ENCODE peak calls at places on chromosome 6, in six cellular contexts. N is GM12878, F is T47D, C is K562, K is SK-N-SH, X is HepG2. Y is an unnamed sample.

GRCh38 chr6:111417181-111417585 is 65.8 kb downstream of the REV3L start:
- DNase-seq in K (peak), N (no peak), X (no peak), C (no peak), F (no peak), Y (no peak)

GRCh38 chr6:41469951-41470340 is 76.2 kb upstream of the FOXP4 start:
- DNase-seq in X (no peak), C (no peak), K (no peak), F (peak), N (no peak), Y (no peak)

GRCh38 chr6:152975204-152975915 is 7.5 kb downstream of the FBXO5 start:
- DNase-seq in F (no peak), N (no peak), C (no peak), K (no peak), X (no peak), Y (no peak)

GRCh38 chr6:165184192-165184979 is 125.0 kb downstream of the C6orf118 start:
- DNase-seq in F (no peak), K (no peak), X (no peak), N (no peak), C (no peak), Y (no peak)

GRCh38 chr6:10429638-10430427 is 15.0 kb upstream of the TFAP2A start:
- DNase-seq in F (peak), N (peak), C (peak), K (peak), X (peak), Y (no peak)

GRCh38 chr6:134058622-134059366 is 6.4 kb upstream of the SLC2A12 start:
- DNase-seq in F (no peak), X (no peak), K (no peak), N (no peak), C (no peak), Y (no peak)

GRCh38 chr6:156589281-156589680 is 187.9 kb upstream of the ARID1B start:
- DNase-seq in C (no peak), F (no peak), N (no peak), X (no peak), K (no peak), Y (no peak)

GRCh38 chr6:11714116-11714797 is 64.3 kb downstream of the ADTRP start:
- DNase-seq in X (no peak), K (no peak), N (peak), C (no peak), F (no peak), Y (no peak)

GRCh38 chr6:96468681-96469224 is 52.9 kb upstream of the UFL1 start:
- DNase-seq in X (no peak), K (no peak), C (no peak), F (no peak), N (no peak), Y (no peak)

GRCh38 chr6:80547827-80548226 is 441.4 kb downstream of the BCKDHB start:
- DNase-seq in C (no peak), K (no peak), N (no peak), X (no peak), F (no peak), Y (no peak)

GRCh38 chr6:11413112-11413687 is 124.3 kb upstream of the TMEM170B start:
- DNase-seq in F (no peak), X (no peak), K (no peak), N (no peak), C (no peak), Y (no peak)

GRCh38 chr6:44135173-44135748 is 7.9 kb downstream of the TMEM63B start:
- DNase-seq in C (no peak), F (no peak), X (no peak), N (no peak), K (no peak), Y (no peak)

GRCh38 chr6:80446454-80447045 is 340.1 kb downstream of the BCKDHB start:
- DNase-seq in X (no peak), N (no peak), K (no peak), F (no peak), C (no peak), Y (no peak)

GRCh38 chr6:25601797-25602679 is 50.0 kb upstream of the SCGN start:
- DNase-seq in F (peak), X (peak), C (peak), N (no peak), K (peak), Y (peak)

GRCh38 chr6:13762648-13763441 is 51.2 kb upstream of the RANBP9 start:
- DNase-seq in X (no peak), F (no peak), K (no peak), C (no peak), N (peak), Y (no peak)

GRCh38 chr6:152401978-152402377 is 235.2 kb downstream of the SYNE1 start:
- DNase-seq in N (no peak), X (no peak), K (no peak), C (no peak), F (peak), Y (peak)

GRCh38 chr6:37190159-37190535 is 20.2 kb downstream of the PIM1 start:
- DNase-seq in C (no peak), X (no peak), K (no peak), N (no peak), F (no peak), Y (no peak)

GRCh38 chr6:141848029-141848890 is 284.5 kb upstream of the GJE1 start:
- DNase-seq in N (no peak), K (no peak), F (no peak), C (no peak), X (no peak), Y (no peak)

GRCh38 chr6:4124361-4124760 is 11.0 kb downstream of the ECI2 start:
- DNase-seq in N (no peak), C (peak), X (no peak), F (no peak), K (no peak), Y (no peak)

GRCh38 chr6:144401736-144402733 is 116.9 kb downstream of the UTRN start:
- DNase-seq in F (no peak), N (no peak), X (no peak), K (no peak), C (no peak), Y (no peak)

GRCh38 chr6:147567141-147567805 is 58.8 kb downstream of the SAMD5 start:
- DNase-seq in F (no peak), K (no peak), C (no peak), N (no peak), X (no peak), Y (no peak)

GRCh38 chr6:107547061-107547840 is 57.3 kb downstream of the SOBP start:
- DNase-seq in K (no peak), C (no peak), N (no peak), F (no peak), X (no peak), Y (no peak)

GRCh38 chr6:15763364-15763763 is 100.5 kb upstream of the DTNBP1 start:
- DNase-seq in F (no peak), N (no peak), X (no peak), C (no peak), K (no peak), Y (no peak)
- TF ChIP-seq JUND in F (no peak), N (no peak), X (no peak), C (no peak), K (no peak), Y (no peak)

DNA sequence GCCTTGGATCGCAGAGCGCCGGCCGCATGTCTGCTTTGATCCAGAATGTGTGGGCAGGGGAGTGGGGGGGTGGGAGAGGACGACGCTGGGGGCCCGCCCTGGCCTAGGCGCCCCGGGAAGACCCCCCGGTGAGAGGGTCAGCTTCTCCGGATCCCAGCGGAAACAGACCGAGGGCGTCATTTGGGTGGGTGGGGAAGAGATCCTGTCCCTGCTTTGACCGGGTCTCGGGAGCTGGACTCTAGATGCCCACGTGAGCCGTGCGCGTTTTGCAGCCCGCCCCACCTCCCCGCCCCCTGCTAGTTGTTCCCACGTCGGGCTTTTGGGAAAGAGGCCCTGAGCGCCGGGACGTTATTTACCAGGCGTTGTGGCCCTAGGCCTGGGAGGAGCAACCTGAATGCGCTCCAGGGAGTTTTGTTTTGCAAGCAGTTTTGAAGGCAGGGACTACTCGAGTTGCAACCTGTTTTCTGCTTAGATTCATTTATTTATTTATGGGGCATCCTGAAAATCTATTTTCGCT is 1.5 kb downstream of the DSP start:
- DNase-seq in N (no peak), C (no peak), F (peak), X (peak), K (peak), Y (peak)
- TF ChIP-seq JUND in N (no peak), C (no peak), F (no peak), X (no peak), K (no peak), Y (no peak)

GRCh38 chr6:150403458-150404245 is 34.8 kb downstream of the IYD start:
- DNase-seq in C (no peak), X (no peak), F (peak), N (no peak), K (no peak), Y (no peak)
- TF ChIP-seq JUND in C (no peak), X (no peak), F (no peak), N (no peak), K (no peak), Y (no peak)

GRCh38 chr6:122178988-122179387 is 220.5 kb upstream of the HSF2 start:
- DNase-seq in X (no peak), C (no peak), N (no peak), K (no peak), F (no peak), Y (no peak)

GRCh38 chr6:122187186-122187585 is 212.3 kb upstream of the HSF2 start:
- DNase-seq in X (no peak), K (no peak), N (no peak), C (no peak), F (no peak), Y (no peak)

GRCh38 chr6:122180132-122180531 is 219.3 kb upstream of the HSF2 start:
- DNase-seq in X (no peak), C (no peak), F (no peak), N (no peak), K (no peak), Y (no peak)

GRCh38 chr6:122184260-122184934 is 215.1 kb upstream of the HSF2 start:
- DNase-seq in C (no peak), F (peak), K (peak), X (peak), N (no peak), Y (peak)
- TF ChIP-seq JUND in C (no peak), F (no peak), K (no peak), X (no peak), N (no peak), Y (no peak)

GRCh38 chr6:1297746-1298145 is 14.2 kb upstream of the FOXQ1 start:
- DNase-seq in X (no peak), F (no peak), K (no peak), N (no peak), C (no peak), Y (no peak)
- TF ChIP-seq JUND in X (no peak), F (no peak), K (no peak), N (no peak), C (no peak), Y (no peak)

DNA sequence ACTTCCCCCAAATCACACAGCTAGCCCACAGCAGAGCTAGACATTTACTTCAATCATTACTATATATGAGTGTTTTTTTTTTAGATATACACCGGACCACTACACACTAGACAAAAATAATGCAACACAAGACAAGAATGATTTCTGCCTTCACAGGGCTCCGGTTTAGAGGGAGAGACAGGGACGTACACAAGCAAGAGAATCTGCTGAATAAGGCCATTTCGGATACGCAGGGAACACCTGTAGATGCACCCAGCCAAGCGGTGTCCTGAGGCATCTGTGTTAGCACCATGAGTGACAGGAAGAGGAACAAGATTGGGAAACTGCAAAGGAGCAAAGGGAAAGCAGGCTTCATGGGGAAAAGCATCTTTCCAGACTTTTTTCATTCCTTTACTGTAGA is 45.7 kb downstream of the HS3ST5 start:
- DNase-seq in F (no peak), X (no peak), K (no peak), C (no peak), N (no peak), Y (no peak)
- TF ChIP-seq JUND in F (no peak), X (no peak), K (no peak), C (no peak), N (no peak), Y (no peak)

DNA sequence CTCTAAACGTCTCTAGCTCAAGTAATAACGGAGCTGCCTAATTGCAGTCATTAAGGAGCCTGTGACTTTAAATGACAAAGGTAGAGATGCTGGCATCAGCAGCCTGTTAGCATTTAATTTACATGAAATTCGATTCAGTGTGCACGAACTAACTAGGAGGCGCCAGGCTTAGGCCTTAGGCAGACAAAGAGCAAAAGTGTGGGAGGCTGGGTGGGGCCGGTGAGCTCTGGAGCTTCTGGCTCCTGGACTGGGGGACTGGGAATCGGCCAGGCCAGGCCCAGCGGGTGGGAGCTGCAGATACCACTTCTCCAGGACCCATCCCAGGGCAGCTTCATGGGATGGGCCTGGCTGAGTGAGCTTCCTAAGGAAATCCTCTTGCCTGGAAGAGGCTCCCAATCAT is 170.0 kb upstream of the AGPAT4 start:
- DNase-seq in X (no peak), K (no peak), N (no peak), F (peak), C (peak), Y (no peak)
- TF ChIP-seq JUND in X (no peak), K (no peak), N (no peak), F (no peak), C (no peak), Y (no peak)